ENCODE peak calls at places on chromosomes 12 and 14, in five cellular contexts. S is suprapubic skin, I is SK-N-SH, P is K562, Z is prostate gland. D is an unnamed sample. For H3K9me3, the result is how much of the 10 kb centered on the place peaks cover.

GRCh38 chr12:57456145-57456700 is 1.1 kb downstream of the INHBE start:
- DNase-seq in S (no peak), I (no peak), P (peak), Z (peak), D (no peak)

GRCh38 chr12:43267782-43268181 is 284.2 kb downstream of the ADAMTS20 start:
- DNase-seq in S (no peak), I (no peak), P (no peak), Z (no peak), D (no peak)

GRCh38 chr12:39915249-39915648 is 190.6 kb downstream of the SLC2A13 start:
- DNase-seq in S (no peak), I (no peak), P (no peak), Z (no peak), D (no peak)

GRCh38 chr12:54191550-54192022 is 2.8 kb upstream of the SMUG1 start:
- DNase-seq in S (peak), I (peak), P (peak), Z (peak), D (peak)

GRCh38 chr12:32843528-32844095 is 53.0 kb downstream of the PKP2 start:
- DNase-seq in S (no peak), I (no peak), P (no peak), Z (peak), D (no peak)

GRCh38 chr12:55780695-55781094 is 36.8 kb downstream of the SARNP start:
- DNase-seq in S (no peak), I (no peak), P (no peak), Z (no peak), D (no peak)

GRCh38 chr12:118361889-118362288 is 10.8 kb downstream of the TAOK3 start:
- DNase-seq in S (no peak), I (no peak), P (no peak), Z (no peak), D (no peak)

GRCh38 chr12:52681551-52682380 is 1.6 kb upstream of the KRT1 start:
- DNase-seq in S (no peak), I (no peak), P (no peak), Z (no peak), D (no peak)

GRCh38 chr12:53065975-53066593 is 13.1 kb downstream of the SPRYD3 start:
- DNase-seq in S (peak), I (peak), P (peak), Z (no peak), D (no peak)

GRCh38 chr12:111029732-111030131 is 109.4 kb upstream of the MYL2 start:
- DNase-seq in S (no peak), I (no peak), P (no peak), Z (no peak), D (no peak)

GRCh38 chr12:75878382-75878720 is 153.2 kb downstream of the PHLDA1 start:
- DNase-seq in S (no peak), I (no peak), P (no peak), Z (no peak), D (no peak)

GRCh38 chr12:125134576-125134975 is 69.3 kb downstream of the AACS start:
- DNase-seq in S (no peak), I (no peak), P (no peak), Z (no peak), D (no peak)

GRCh38 chr14:37124617-37125016 is 47.8 kb downstream of the SLC25A21 start:
- DNase-seq in S (no peak), I (no peak), P (no peak), Z (no peak), D (no peak)

GRCh38 chr12:67394600-67394999 is 125.4 kb downstream of the CAND1 start:
- DNase-seq in S (no peak), I (no peak), P (no peak), Z (peak), D (no peak)

GRCh38 chr12:29309320-29309902 is 71.6 kb downstream of the ERGIC2 start:
- DNase-seq in S (no peak), I (no peak), P (no peak), Z (no peak), D (no peak)

GRCh38 chr12:52020539-52021336 is 14.0 kb downstream of the TAMALIN start:
- DNase-seq in S (no peak), I (peak), P (peak), Z (no peak), D (no peak)

GRCh38 chr12:90062799-90063198 is 354.2 kb upstream of the ATP2B1 start:
- DNase-seq in S (no peak), I (no peak), P (no peak), Z (no peak), D (no peak)

GRCh38 chr12:90064759-90065158 is 356.1 kb upstream of the ATP2B1 start:
- DNase-seq in S (no peak), I (no peak), P (no peak), Z (no peak), D (no peak)

GRCh38 chr12:90065301-90065801 is 356.7 kb upstream of the ATP2B1 start:
- DNase-seq in S (no peak), I (no peak), P (no peak), Z (no peak), D (no peak)

GRCh38 chr12:90069711-90070110 is 361.1 kb upstream of the ATP2B1 start:
- DNase-seq in S (no peak), I (no peak), P (no peak), Z (no peak), D (no peak)

DNA sequence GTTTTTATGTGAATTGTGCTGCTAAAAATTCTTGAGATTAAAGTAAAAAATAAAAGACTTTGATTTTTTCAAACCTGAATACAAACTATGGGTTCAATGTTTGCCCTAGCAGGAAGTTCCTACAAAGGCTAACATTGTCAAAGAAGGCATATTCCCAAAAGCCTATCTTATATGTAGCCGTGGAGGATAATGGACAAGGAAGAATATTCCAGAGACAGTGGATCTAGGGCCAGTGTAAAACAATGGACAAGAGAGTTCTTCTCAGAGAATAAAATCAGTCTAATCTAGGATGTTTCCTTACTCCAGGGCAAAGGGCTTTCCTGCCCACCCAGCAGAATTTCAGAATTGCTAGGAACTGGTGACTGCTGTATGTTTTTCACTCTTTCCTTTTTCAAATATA is 359.2 kb upstream of the ATP2B1 start:
- DNase-seq in S (no peak), I (no peak), P (no peak), Z (no peak), D (no peak)
- TF ChIP-seq POLR2AphosphoS5 in S (no peak), I (no peak), P (no peak), Z (no peak), D (no peak)

GRCh38 chr12:38149395-38150073 is 167.0 kb upstream of the ALG10B start:
- DNase-seq in S (no peak), I (no peak), P (no peak), Z (no peak), D (peak)
- H3K9me3 ChIP-seq in S (under half), I (under half), P (under half), Z (under half), D (under half)

GRCh38 chr12:122327494-122328385 is 61.4 kb upstream of the VPS33A start:
- DNase-seq in S (no peak), I (no peak), P (no peak), Z (no peak), D (no peak)
- TF ChIP-seq POLR2AphosphoS5 in S (no peak), I (no peak), P (no peak), Z (no peak), D (peak)

GRCh38 chr14:104387385-104388010 is 192.1 kb upstream of the C14orf180 start:
- DNase-seq in S (peak), I (no peak), P (no peak), Z (no peak), D (no peak)
- H3K9me3 ChIP-seq in S (under half), I (under half), P (under half), Z (under half), D (under half)

DNA sequence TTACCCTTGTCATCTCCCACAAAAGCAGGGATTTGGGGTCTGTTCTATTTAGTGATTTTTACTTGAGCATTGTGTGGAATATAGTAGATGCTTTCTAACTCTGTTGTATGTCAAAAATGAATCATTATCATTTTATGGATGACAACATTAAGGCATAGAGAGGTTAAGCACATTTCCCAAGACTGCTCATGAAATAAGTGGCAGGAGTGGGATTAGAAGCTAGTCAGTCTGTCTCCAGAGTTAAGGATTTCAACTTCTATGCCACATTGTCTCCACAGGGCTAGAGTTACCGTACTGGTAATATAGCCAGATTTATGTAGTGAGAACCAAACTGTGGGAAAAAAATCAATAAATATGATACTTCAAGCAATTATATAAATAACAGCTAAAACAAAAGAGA is 170.6 kb upstream of the DCN start:
- DNase-seq in S (no peak), I (no peak), P (no peak), Z (no peak), D (no peak)
- TF ChIP-seq POLR2AphosphoS5 in S (no peak), I (no peak), P (no peak), Z (no peak), D (no peak)

D was measured in esophagus muscularis mucosa.